ENCODE peak calls at places on chromosomes 2 and 18, in eight cellular contexts. X is HCT116, I is NCI-H774, Q is NCI-H460, H is AG09319, F is NCI-H524, O is omental fat pad, B is spleen. Y is an unnamed sample.

GRCh38 chr2:159793265-159793664 is 4.7 kb downstream of the CD302 start:
- DNase-seq in X (no peak), I (no peak), Q (no peak), H (no peak), F (no peak), O (no peak), B (no peak), Y (no peak)

GRCh38 chr18:68436485-68436884 is 278.4 kb downstream of the TMX3 start:
- DNase-seq in X (no peak), I (no peak), Q (no peak), H (no peak), F (no peak), O (no peak), B (no peak), Y (peak)

GRCh38 chr2:189698020-189698887 is 23.8 kb downstream of the ANKAR start:
- DNase-seq in X (peak), I (peak), Q (peak), H (peak), F (no peak), O (no peak), B (no peak), Y (peak)

GRCh38 chr2:72991980-72992733 is 74.8 kb downstream of the EMX1 start:
- DNase-seq in X (no peak), I (no peak), Q (no peak), H (no peak), F (no peak), O (no peak), B (peak), Y (no peak)

GRCh38 chr2:129009555-129010146 is 691.0 kb upstream of the HS6ST1 start:
- DNase-seq in X (no peak), I (no peak), Q (no peak), H (no peak), F (no peak), O (no peak), B (no peak), Y (no peak)

GRCh38 chr2:153287109-153287801 is 191.3 kb downstream of the RPRM start:
- DNase-seq in X (peak), I (no peak), Q (no peak), H (no peak), F (no peak), O (no peak), B (no peak), Y (no peak)

GRCh38 chr2:240786871-240787311 is 33.1 kb downstream of the KIF1A start:
- DNase-seq in X (no peak), I (no peak), Q (no peak), H (no peak), F (no peak), O (no peak), B (peak), Y (no peak)

GRCh38 chr2:16553222-16553621 is 112.4 kb downstream of the CYRIA start:
- DNase-seq in X (peak), I (no peak), Q (peak), H (no peak), F (peak), O (peak), B (no peak), Y (peak)